ENCODE peak calls at places on chromosome 15, in four cellular contexts. One of them, this sample, is unnamed.
A peak's percentile ranks its signal among the peaks of the same experiment; 100 is the strongest.

GRCh38 chr15:28955160-28955502 is 69.4 kb downstream of the APBA2 start:
- DNase-seq in uterus: no peak
- DNase-seq in activated T-cell treated with anti-CD3 and anti-CD28 coated beads for 48 hours: no peak
- DNase-seq in NAMALWA: peak; percentile 14
- DNase-seq in this sample: peak; percentile 42

GRCh38 chr15:73845507-73845906 is 27.9 kb upstream of the TBC1D21 start:
- DNase-seq in uterus: no peak
- DNase-seq in activated T-cell treated with anti-CD3 and anti-CD28 coated beads for 48 hours: no peak
- DNase-seq in NAMALWA: no peak
- DNase-seq in this sample: no peak

GRCh38 chr15:74445816-74446763 is 12.3 kb upstream of the SEMA7A start:
- DNase-seq in uterus: no peak
- DNase-seq in activated T-cell treated with anti-CD3 and anti-CD28 coated beads for 48 hours: no peak
- DNase-seq in NAMALWA: no peak
- DNase-seq in this sample: no peak

GRCh38 chr15:59879506-59879905 is 124.6 kb upstream of the FOXB1 start:
- DNase-seq in uterus: no peak
- DNase-seq in activated T-cell treated with anti-CD3 and anti-CD28 coated beads for 48 hours: no peak
- DNase-seq in NAMALWA: no peak
- DNase-seq in this sample: no peak

GRCh38 chr15:62365795-62366442 is 200.8 kb upstream of the C2CD4B start:
- DNase-seq in uterus: no peak
- DNase-seq in activated T-cell treated with anti-CD3 and anti-CD28 coated beads for 48 hours: no peak
- DNase-seq in NAMALWA: no peak
- DNase-seq in this sample: no peak

GRCh38 chr15:31439328-31439727 is 112.7 kb downstream of the KLF13 start:
- DNase-seq in uterus: no peak
- DNase-seq in activated T-cell treated with anti-CD3 and anti-CD28 coated beads for 48 hours: no peak
- DNase-seq in NAMALWA: peak; percentile 60
- DNase-seq in this sample: peak; percentile 58

GRCh38 chr15:90033006-90033405 is 31.9 kb downstream of the ZNF710 start:
- DNase-seq in uterus: no peak
- DNase-seq in activated T-cell treated with anti-CD3 and anti-CD28 coated beads for 48 hours: no peak
- DNase-seq in NAMALWA: no peak
- DNase-seq in this sample: no peak

GRCh38 chr15:98801234-98801561 is 152.9 kb downstream of the IGF1R start:
- DNase-seq in uterus: no peak
- DNase-seq in activated T-cell treated with anti-CD3 and anti-CD28 coated beads for 48 hours: no peak
- DNase-seq in NAMALWA: no peak
- DNase-seq in this sample: no peak

GRCh38 chr15:82709421-82710207 is at the start of gene AP3B2:
- DNase-seq in uterus: peak; percentile 39
- DNase-seq in activated T-cell treated with anti-CD3 and anti-CD28 coated beads for 48 hours: peak; percentile 73
- DNase-seq in NAMALWA: no peak
- DNase-seq in this sample: peak; percentile 93

GRCh38 chr15:58462973-58463663 is 31.3 kb downstream of the LIPC start:
- DNase-seq in uterus: no peak
- DNase-seq in activated T-cell treated with anti-CD3 and anti-CD28 coated beads for 48 hours: no peak
- DNase-seq in NAMALWA: no peak
- DNase-seq in this sample: no peak

GRCh38 chr15:76059320-76060097 is at the start of gene TMEM266:
- DNase-seq in uterus: peak; percentile 18
- DNase-seq in activated T-cell treated with anti-CD3 and anti-CD28 coated beads for 48 hours: no peak
- DNase-seq in NAMALWA: peak; percentile 57
- DNase-seq in this sample: no peak

GRCh38 chr15:66940368-66940767 is 125.0 kb upstream of the SMAD3 start:
- DNase-seq in uterus: no peak
- DNase-seq in activated T-cell treated with anti-CD3 and anti-CD28 coated beads for 48 hours: no peak
- DNase-seq in NAMALWA: no peak
- DNase-seq in this sample: no peak

GRCh38 chr15:40441736-40442531 is 1.2 kb downstream of the BAHD1 start:
- DNase-seq in uterus: peak; percentile 28
- DNase-seq in activated T-cell treated with anti-CD3 and anti-CD28 coated beads for 48 hours: no peak
- DNase-seq in NAMALWA: peak; percentile 47
- DNase-seq in this sample: peak; percentile 57

GRCh38 chr15:91521996-91522395 is 331.5 kb upstream of the SLCO3A1 start:
- DNase-seq in uterus: no peak
- DNase-seq in activated T-cell treated with anti-CD3 and anti-CD28 coated beads for 48 hours: no peak
- DNase-seq in NAMALWA: no peak
- DNase-seq in this sample: no peak

GRCh38 chr15:39869858-39870515 is 50.1 kb downstream of the GPR176 start:
- DNase-seq in uterus: no peak
- DNase-seq in activated T-cell treated with anti-CD3 and anti-CD28 coated beads for 48 hours: no peak
- DNase-seq in NAMALWA: no peak
- DNase-seq in this sample: no peak

GRCh38 chr15:25501828-25502446 is 63.1 kb upstream of the UBE3A start:
- DNase-seq in uterus: no peak
- DNase-seq in activated T-cell treated with anti-CD3 and anti-CD28 coated beads for 48 hours: no peak
- DNase-seq in NAMALWA: peak; percentile 66
- DNase-seq in this sample: peak; percentile 72

GRCh38 chr15:93118904-93119303 is 29.9 kb upstream of the RGMA start:
- DNase-seq in uterus: no peak
- DNase-seq in activated T-cell treated with anti-CD3 and anti-CD28 coated beads for 48 hours: no peak
- DNase-seq in NAMALWA: no peak
- DNase-seq in this sample: no peak

GRCh38 chr15:34365836-34366235 is 1.2 kb downstream of the LPCAT4 start:
- DNase-seq in uterus: no peak
- DNase-seq in activated T-cell treated with anti-CD3 and anti-CD28 coated beads for 48 hours: no peak
- DNase-seq in NAMALWA: no peak
- DNase-seq in this sample: no peak

This sample was measured in Karpas-422.